ENCODE peak calls at places on chromosomes 11 and 22, in four cellular contexts. C is fibroblast of lung, K is kidney epithelial cell, X is cardiac muscle cell. D is an unnamed sample.

GRCh38 chr22:43978558-43978957 is 23.3 kb downstream of the SAMM50 start:
- DNase-seq in C (no peak), K (no peak), X (no peak), D (no peak)

GRCh38 chr11:94198718-94199117 is 70.1 kb downstream of the PANX1 start:
- DNase-seq in C (no peak), K (no peak), X (no peak), D (no peak)

GRCh38 chr11:69647349-69647748 is 6.4 kb downstream of the CCND1 start:
- DNase-seq in C (no peak), K (no peak), X (no peak), D (no peak)

GRCh38 chr11:119446434-119446833 is 23.5 kb upstream of the THY1 start:
- DNase-seq in C (no peak), K (no peak), X (no peak), D (no peak)

GRCh38 chr11:60127311-60127811 is 38.9 kb downstream of the MS4A2 start:
- DNase-seq in C (no peak), K (peak), X (no peak), D (no peak)

GRCh38 chr22:36413022-36413770 is 25.4 kb upstream of the MYH9 start:
- DNase-seq in C (no peak), K (no peak), X (peak), D (no peak)

GRCh38 chr22:42857845-42858481 is 890 bp upstream of the ARFGAP3 start:
- DNase-seq in C (no peak), K (no peak), X (no peak), D (no peak)

GRCh38 chr11:110425751-110426545 is 3.8 kb upstream of the FDX1 start:
- DNase-seq in C (peak), K (no peak), X (no peak), D (peak)

GRCh38 chr11:102617491-102618026 is 7.6 kb downstream of the MMP20 start:
- DNase-seq in C (no peak), K (no peak), X (no peak), D (no peak)

GRCh38 chr11:32081129-32081641 is 9.7 kb upstream of the RCN1 start:
- DNase-seq in C (peak), K (no peak), X (no peak), D (no peak)

GRCh38 chr11:93766504-93766903 is 17.6 kb upstream of the MED17 start:
- DNase-seq in C (peak), K (no peak), X (no peak), D (no peak)

GRCh38 chr22:44338906-44339305 is 26.2 kb upstream of the SHISAL1 start:
- DNase-seq in C (no peak), K (no peak), X (no peak), D (no peak)

GRCh38 chr11:78742430-78742829 is 167.8 kb upstream of the NARS2 start:
- DNase-seq in C (peak), K (no peak), X (no peak), D (no peak)

GRCh38 chr22:49090061-49090852 is 737.4 kb downstream of the BRD1 start:
- DNase-seq in C (no peak), K (no peak), X (no peak), D (no peak)

GRCh38 chr11:29293825-29294224 is 723.0 kb downstream of the KCNA4 start:
- DNase-seq in C (peak), K (no peak), X (no peak), D (no peak)

GRCh38 chr11:58625826-58626460 is 3.5 kb downstream of the CNTF start:
- DNase-seq in C (peak), K (peak), X (no peak), D (no peak)

GRCh38 chr22:50260434-50260800 is 1.1 kb downstream of the MAPK12 start:
- DNase-seq in C (peak), K (no peak), X (no peak), D (no peak)

GRCh38 chr22:24977370-24978230 is 25.1 kb downstream of the KIAA1671 start:
- DNase-seq in C (no peak), K (no peak), X (peak), D (no peak)

GRCh38 chr11:64489831-64490441 is 101.1 kb upstream of the SLC22A12 start:
- DNase-seq in C (peak), K (no peak), X (peak), D (no peak)

GRCh38 chr22:49827853-49828598 is at the start of gene BRD1:
- DNase-seq in C (peak), K (no peak), X (peak), D (no peak)

GRCh38 chr11:43920598-43921419 is 21.6 kb upstream of the C11orf96 start:
- DNase-seq in C (peak), K (peak), X (no peak), D (peak)

GRCh38 chr22:26401726-26402125 is 27.3 kb upstream of the ASPHD2 start:
- DNase-seq in C (no peak), K (no peak), X (no peak), D (no peak)

GRCh38 chr11:72411623-72412532 is 22.5 kb downstream of the CLPB start:
- DNase-seq in C (peak), K (peak), X (no peak), D (no peak)

GRCh38 chr11:111183706-111184105 is 61.8 kb upstream of the POU2AF2 start:
- DNase-seq in C (no peak), K (no peak), X (no peak), D (no peak)

GRCh38 chr11:46246514-46246913 is 30.9 kb upstream of the CREB3L1 start:
- DNase-seq in C (peak), K (no peak), X (no peak), D (no peak)

GRCh38 chr22:41305646-41306045 is 4.3 kb downstream of the ZC3H7B start:
- DNase-seq in C (peak), K (peak), X (no peak), D (no peak)

GRCh38 chr11:130209944-130210854 is 50.6 kb downstream of the ST14 start:
- DNase-seq in C (no peak), K (no peak), X (no peak), D (no peak)

GRCh38 chr11:90542092-90542491 is 319.2 kb upstream of the CHORDC1 start:
- DNase-seq in C (no peak), K (no peak), X (no peak), D (no peak)

GRCh38 chr11:16356057-16356750 is at the start of gene SOX6:
- DNase-seq in C (peak), K (no peak), X (peak), D (no peak)

GRCh38 chr22:20438678-20439492 is 1.3 kb upstream of the SCARF2 start:
- DNase-seq in C (no peak), K (no peak), X (peak), D (no peak)

GRCh38 chr22:39242809-39243442 is 1.9 kb downstream of the PDGFB start:
- DNase-seq in C (no peak), K (no peak), X (no peak), D (no peak)
- H3K4me3 ChIP-seq in C (no peak), K (peak), X (peak), D (no peak)

GRCh38 chr11:10515418-10515817 is 25.6 kb downstream of the RNF141 start:
- DNase-seq in C (no peak), K (no peak), X (no peak), D (no peak)

GRCh38 chr11:10514713-10515112 is 26.3 kb downstream of the RNF141 start:
- DNase-seq in C (peak), K (no peak), X (no peak), D (no peak)

GRCh38 chr11:10511046-10511711 is 29.8 kb downstream of the RNF141 start:
- DNase-seq in C (no peak), K (no peak), X (no peak), D (no peak)

GRCh38 chr11:10518123-10518522 is 22.9 kb downstream of the RNF141 start:
- DNase-seq in C (no peak), K (no peak), X (no peak), D (no peak)

DNA sequence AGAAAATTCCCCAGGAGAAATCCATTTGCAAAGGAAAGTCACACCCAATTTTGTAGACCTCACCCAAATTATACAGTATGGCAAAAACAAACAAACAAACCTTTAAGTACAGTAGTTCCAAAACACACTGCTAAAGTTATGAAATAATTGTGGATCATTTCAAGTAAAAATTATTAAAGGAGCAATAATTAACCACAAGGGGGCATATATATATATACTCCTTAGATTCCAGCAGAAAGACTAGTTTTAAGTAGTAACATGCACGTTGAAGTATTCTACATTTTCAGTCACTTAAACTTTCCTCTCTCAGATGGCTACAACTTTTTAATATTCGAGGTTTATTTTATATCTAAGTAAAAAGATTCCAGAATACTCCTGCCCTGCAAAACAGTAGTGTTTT is 26.8 kb downstream of the RNF141 start:
- DNase-seq in C (no peak), K (no peak), X (no peak), D (no peak)
- TF ChIP-seq CTCF in C (peak), K (no peak), X (peak), D (peak)

DNA sequence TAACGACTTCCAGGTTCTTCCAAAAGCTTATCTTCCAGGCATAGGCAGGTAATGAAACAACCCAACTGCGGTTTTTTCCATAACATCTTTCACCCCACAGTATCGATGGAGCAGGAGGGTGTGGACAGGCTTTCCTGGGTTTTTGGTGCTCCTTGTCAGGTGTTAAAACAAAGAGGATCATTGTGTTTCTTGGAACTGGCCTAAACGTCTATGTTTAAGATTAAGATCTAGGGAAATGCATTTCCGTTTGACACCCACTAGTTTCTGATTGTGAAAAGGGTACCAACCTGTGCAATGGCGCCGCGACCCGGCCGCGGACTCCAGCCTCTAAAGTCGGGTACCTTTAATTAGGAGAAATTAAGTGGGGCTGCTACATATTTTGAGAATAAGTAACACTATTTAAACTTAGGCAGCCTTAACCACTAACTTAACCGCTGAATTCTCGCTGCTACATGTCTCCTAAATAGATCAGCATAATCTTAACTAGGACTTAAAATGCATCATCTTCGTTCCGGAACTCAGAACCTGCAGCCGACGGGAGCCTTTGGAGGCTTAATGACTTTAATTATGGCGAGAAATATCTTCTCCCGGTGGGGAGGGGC is 31.5 kb downstream of the C22orf31 start:
- DNase-seq in C (peak), K (no peak), X (no peak), D (no peak)
- H3K4me3 ChIP-seq in C (peak), K (peak), X (peak), D (peak)

GRCh38 chr22:39388261-39389011 is 11.1 kb upstream of the TAB1 start:
- DNase-seq in C (peak), K (peak), X (peak), D (peak)

GRCh38 chr22:39382410-39382809 is 17.2 kb upstream of the TAB1 start:
- DNase-seq in C (no peak), K (no peak), X (no peak), D (no peak)

GRCh38 chr22:39383841-39384625 is 15.5 kb upstream of the TAB1 start:
- DNase-seq in C (peak), K (no peak), X (no peak), D (no peak)

GRCh38 chr22:39381930-39382329 is 17.6 kb upstream of the TAB1 start:
- DNase-seq in C (no peak), K (no peak), X (no peak), D (no peak)

GRCh38 chr22:39384750-39385480 is 14.7 kb upstream of the TAB1 start:
- DNase-seq in C (no peak), K (no peak), X (peak), D (no peak)
- TF ChIP-seq CTCF in C (peak), K (peak), X (peak), D (peak)

GRCh38 chr11:108097179-108097578 is 24.2 kb upstream of the ACAT1 start:
- DNase-seq in C (no peak), K (no peak), X (no peak), D (no peak)

GRCh38 chr11:108092134-108092533 is 29.2 kb upstream of the ACAT1 start:
- DNase-seq in C (no peak), K (no peak), X (no peak), D (no peak)

DNA sequence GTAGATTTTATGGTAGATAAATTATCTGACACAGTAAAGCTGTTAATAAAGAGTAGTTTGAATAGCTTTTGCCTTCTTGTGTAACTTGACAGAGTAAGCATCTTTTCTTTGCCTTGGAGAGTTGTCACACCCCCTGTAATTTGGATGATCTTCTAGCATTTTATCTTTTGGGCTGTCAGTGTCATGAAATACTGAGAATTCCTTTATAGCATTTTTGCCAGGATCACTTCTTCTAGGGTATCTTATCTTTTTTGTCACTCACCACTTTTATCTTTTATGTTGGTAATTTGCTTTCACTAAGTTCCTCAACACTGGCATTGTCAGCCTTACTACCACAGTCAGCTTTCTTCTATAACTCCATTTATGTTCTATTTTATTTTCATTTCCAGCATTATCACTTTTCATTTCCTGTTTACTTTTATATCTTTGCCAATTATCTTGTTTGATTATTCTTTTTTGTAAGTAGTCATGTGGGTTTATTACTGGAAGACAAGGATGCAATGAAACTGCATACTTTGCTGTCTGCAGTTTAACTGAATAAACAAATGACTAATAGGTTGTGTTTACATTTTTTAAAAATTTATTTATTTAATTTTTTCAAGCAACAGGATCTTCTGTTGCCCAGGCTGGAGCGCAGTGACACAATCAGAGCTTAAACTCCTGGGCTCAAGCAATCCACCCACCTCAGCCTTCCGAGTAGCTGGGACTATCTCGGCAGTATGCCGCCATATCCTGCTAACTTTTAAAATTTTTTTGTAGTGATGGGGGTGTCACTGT is 28.1 kb upstream of the ACAT1 start:
- DNase-seq in C (no peak), K (no peak), X (no peak), D (no peak)
- H3K4me3 ChIP-seq in C (no peak), K (no peak), X (no peak), D (no peak)